ENCODE peak calls at places on chromosomes 11 and 22, in eight cellular contexts. S is EH; I is LoVo; Y is ACHN; B is activated effector memory CD4-positive, alpha-beta T cell treated with anti-CD3 and anti-CD28 coated beads, Interleukin-2, amount 50 U/mL, for 16 hours; H is stimulated activated CD8-positive, alpha-beta memory T cell treated with anti-CD3 and anti-CD28 coated beads, Interleukin-15, amount 100 ng/mL, for 4 hours; Z is mucosa of gallbladder; R is left cardiac atrium. T is an unnamed sample.

GRCh38 chr11:82864268-82864667 is 36.0 kb downstream of the PRCP start:
- DNase-seq in R (peak; percentile 53), Z (peak; percentile 38), Y (peak; percentile 58), B (no peak), S (peak; percentile 65), H (no peak), I (peak; percentile 27), T (peak; percentile 68)

GRCh38 chr22:36237462-36238347 is 1.6 kb downstream of the APOL2 start:
- DNase-seq in B (peak; percentile 73), S (no peak), R (no peak), Y (no peak), H (no peak), I (no peak), Z (no peak), T (peak; percentile 52)

GRCh38 chr11:31973175-31973574 is 117.7 kb upstream of the RCN1 start:
- DNase-seq in Y (no peak), B (no peak), S (no peak), Z (no peak), I (no peak), R (no peak), H (no peak), T (no peak)

GRCh38 chr22:44441401-44442185 is 56.4 kb downstream of the RTL6 start:
- DNase-seq in Y (no peak), S (no peak), H (no peak), Z (no peak), R (no peak), I (no peak), B (peak; percentile 61), T (no peak)

GRCh38 chr22:26041931-26042330 is 127.3 kb upstream of the SEZ6L start:
- DNase-seq in S (no peak), H (no peak), R (no peak), Y (no peak), B (no peak), I (no peak), Z (no peak), T (no peak)

GRCh38 chr11:134027671-134028070 is 41.2 kb upstream of the JAM3 start:
- DNase-seq in B (peak; percentile 69), H (no peak), Y (no peak), S (no peak), I (no peak), Z (no peak), R (no peak), T (no peak)

GRCh38 chr11:36278531-36279245 is 10.5 kb downstream of the COMMD9 start:
- DNase-seq in R (no peak), Z (no peak), S (no peak), B (no peak), Y (peak; percentile 3), H (no peak), I (no peak), T (no peak)

GRCh38 chr11:1834791-1835670 is at the start of gene SYT8:
- DNase-seq in I (no peak), H (no peak), Z (peak; percentile 63), Y (no peak), R (no peak), B (no peak), S (no peak), T (no peak)

GRCh38 chr11:118156531-118157185 is 4.0 kb upstream of the SCN4B start:
- DNase-seq in S (no peak), H (no peak), Y (no peak), I (no peak), B (no peak), Z (no peak), R (no peak), T (no peak)

GRCh38 chr11:111960916-111961315 is 23.8 kb downstream of the DIXDC1 start:
- DNase-seq in B (no peak), H (no peak), S (no peak), Z (peak; percentile 45), I (peak; percentile 56), Y (peak; percentile 26), R (no peak), T (peak; percentile 58)

GRCh38 chr11:2296913-2297622 is 4.7 kb downstream of the C11orf21 start:
- DNase-seq in B (peak; percentile 61), I (no peak), Z (peak; percentile 8), R (no peak), Y (no peak), S (no peak), H (no peak), T (no peak)

GRCh38 chr11:100674212-100674611 is 12.9 kb upstream of the ARHGAP42 start:
- DNase-seq in Z (no peak), I (no peak), R (no peak), H (no peak), Y (no peak), B (no peak), S (peak; percentile 56), T (no peak)

GRCh38 chr22:26669060-26669481 is 11.7 kb downstream of the MIAT start:
- DNase-seq in Y (peak; percentile 58), S (peak; percentile 76), H (no peak), B (no peak), R (no peak), Z (no peak), I (no peak), T (peak; percentile 83)

GRCh38 chr11:65381721-65382035 is 768 bp downstream of the SLC25A45 start:
- DNase-seq in S (peak; percentile 87), R (no peak), H (no peak), I (peak; percentile 91), B (no peak), Y (no peak), Z (peak; percentile 93), T (peak; percentile 72)